ENCODE peak calls at places on chromosomes 13 and 19, in seven cellular contexts. D, H, S, R, T, C and P are unnamed samples.

GRCh38 chr19:18594096-18594823 is 5.7 kb downstream of the REX1BD start:
- DNase-seq in T (peak), S (peak), C (peak), D (peak), H (peak), R (peak), P (peak)

GRCh38 chr19:38975214-38975860 is at the start of gene FBXO17:
- DNase-seq in C (peak), D (peak), H (no peak), T (peak), S (peak), R (peak), P (peak)

GRCh38 chr13:27425918-27426630 is 1.7 kb downstream of the GTF3A start:
- DNase-seq in R (no peak), D (peak), S (peak), T (peak), C (peak), H (peak), P (peak)

GRCh38 chr13:51783432-51784094 is 20.4 kb downstream of the DHRS12 start:
- DNase-seq in T (no peak), D (no peak), C (no peak), S (no peak), H (no peak), R (no peak), P (no peak)

GRCh38 chr13:33367931-33368330 is 82.4 kb upstream of the STARD13 start:
- DNase-seq in S (peak), H (no peak), T (no peak), C (peak), D (no peak), R (no peak), P (no peak)

GRCh38 chr19:58563034-58563573 is 4.7 kb upstream of the UBE2M start:
- DNase-seq in S (no peak), T (no peak), D (no peak), C (no peak), R (no peak), H (no peak), P (no peak)

GRCh38 chr13:46121597-46122163 is 16.8 kb upstream of the CPB2 start:
- DNase-seq in R (no peak), T (no peak), C (no peak), D (no peak), H (no peak), S (no peak), P (no peak)

GRCh38 chr19:49636230-49636932 is 3.6 kb downstream of the RRAS start:
- DNase-seq in T (no peak), H (no peak), C (no peak), R (no peak), S (no peak), D (no peak), P (no peak)

GRCh38 chr19:6100284-6100915 is 9.9 kb downstream of the RFX2 start:
- DNase-seq in H (no peak), C (peak), D (no peak), S (no peak), R (no peak), T (no peak), P (no peak)

GRCh38 chr13:105638446-105638845 is 897.0 kb downstream of the EFNB2 start:
- DNase-seq in D (peak), S (no peak), R (no peak), C (no peak), H (no peak), T (no peak), P (no peak)

GRCh38 chr13:39159393-39159792 is 121.1 kb downstream of the NHLRC3 start:
- DNase-seq in H (no peak), T (no peak), S (no peak), D (no peak), C (no peak), R (no peak), P (no peak)

GRCh38 chr19:42512743-42513304 is 15.5 kb downstream of the CEACAM1 start:
- DNase-seq in D (no peak), H (no peak), C (no peak), T (no peak), R (no peak), S (no peak), P (no peak)

GRCh38 chr19:58538257-58539168 is 5.4 kb upstream of the TRIM28 start:
- DNase-seq in D (no peak), R (peak), C (no peak), T (no peak), H (no peak), S (no peak), P (no peak)

GRCh38 chr19:5949792-5950305 is 28.1 kb downstream of the RANBP3 start:
- DNase-seq in R (no peak), T (no peak), D (no peak), H (no peak), S (no peak), C (no peak), P (no peak)

GRCh38 chr13:51093574-51093973 is 17.5 kb downstream of the C13orf42 start:
- DNase-seq in D (no peak), T (no peak), C (no peak), H (no peak), R (no peak), S (no peak), P (no peak)